ENCODE peak calls at places on chromosomes 1 and 21, in seven cellular contexts. G is left cardiac atrium; V is amniotic stem cell; X is stimulated activated CD4-positive, alpha-beta T cell treated with anti-CD3 and anti-CD28 coated beads, Interleukin-2, amount 100 ng/mL, for 48 hours; E is esophagus muscularis mucosa; L is ELF-1; F is adrenal gland. I is an unnamed sample.

GRCh38 chr1:26483980-26484379 is 11.7 kb downstream of the HMGN2 start:
- DNase-seq in E (no peak), X (no peak), V (no peak), F (no peak), L (no peak), G (no peak), I (no peak)

GRCh38 chr1:9700340-9700739 is 48.8 kb downstream of the PIK3CD start:
- DNase-seq in V (peak; percentile 66), X (no peak), F (no peak), E (no peak), L (no peak), G (no peak), I (no peak)

GRCh38 chr1:48073773-48074172 is 76.6 kb upstream of the TRABD2B start:
- DNase-seq in L (no peak), X (no peak), E (no peak), G (no peak), V (no peak), F (no peak), I (no peak)

GRCh38 chr1:110298991-110299390 is 40.2 kb upstream of the RBM15 start:
- DNase-seq in E (no peak), G (no peak), F (peak; percentile 28), X (no peak), L (no peak), V (no peak), I (no peak)

GRCh38 chr1:54967372-54967771 is 13.1 kb upstream of the TMEM61 start:
- DNase-seq in G (no peak), X (no peak), E (no peak), L (no peak), V (no peak), F (no peak), I (no peak)

GRCh38 chr1:8809342-8809736 is 8.1 kb downstream of the RERE start:
- DNase-seq in F (no peak), G (no peak), V (no peak), E (no peak), L (no peak), X (no peak), I (no peak)

GRCh38 chr21:41403966-41404365 is 22.1 kb upstream of the MX1 start:
- DNase-seq in X (no peak), V (no peak), L (no peak), E (no peak), G (no peak), F (peak; percentile 28), I (no peak)

GRCh38 chr1:223775711-223776074 is 63.4 kb downstream of the CAPN2 start:
- DNase-seq in E (no peak), V (no peak), L (no peak), G (no peak), F (no peak), X (no peak), I (no peak)

GRCh38 chr1:201933840-201934430 is 12.4 kb downstream of the LMOD1 start:
- DNase-seq in X (no peak), G (no peak), E (no peak), F (no peak), V (no peak), L (no peak), I (no peak)

GRCh38 chr1:232511172-232511571 is 118.8 kb downstream of the SIPA1L2 start:
- DNase-seq in G (no peak), X (no peak), V (no peak), E (no peak), F (no peak), L (no peak), I (no peak)

GRCh38 chr1:164611754-164612642 is 53.0 kb downstream of the PBX1 start:
- DNase-seq in V (peak; percentile 42), G (no peak), L (peak; percentile 84), X (no peak), E (no peak), F (peak; percentile 68), I (peak; percentile 75)

GRCh38 chr1:56330400-56331026 is 248.8 kb downstream of the PLPP3 start:
- DNase-seq in X (no peak), V (peak; percentile 12), F (no peak), G (no peak), E (no peak), L (no peak), I (no peak)

GRCh38 chr1:20080441-20081330 is 10.7 kb downstream of the PLA2G5 start:
- DNase-seq in F (no peak), G (no peak), E (no peak), V (no peak), X (no peak), L (peak; percentile 11), I (no peak)

GRCh38 chr1:107776898-107777663 is 187.9 kb downstream of the VAV3 start:
- DNase-seq in E (no peak), L (no peak), V (no peak), F (no peak), G (no peak), X (no peak), I (no peak)

GRCh38 chr1:10761503-10762152 is 34.8 kb downstream of the CASZ1 start:
- DNase-seq in E (no peak), L (no peak), F (no peak), G (no peak), X (no peak), V (no peak), I (peak; percentile 68)

GRCh38 chr1:235595079-235595478 is 54.5 kb downstream of the GNG4 start:
- DNase-seq in V (no peak), F (no peak), E (no peak), L (no peak), X (no peak), G (no peak), I (no peak)

GRCh38 chr21:42539931-42540343 is 26.3 kb downstream of the SLC37A1 start:
- DNase-seq in F (peak; percentile 45), V (no peak), X (no peak), G (peak; percentile 7), E (no peak), L (peak; percentile 44), I (no peak)

GRCh38 chr1:19013826-19014548 is 57.5 kb upstream of the IFFO2 start:
- DNase-seq in G (no peak), X (no peak), E (no peak), V (no peak), L (no peak), F (peak; percentile 44), I (peak; percentile 58)

GRCh38 chr1:22259581-22260282 is 116.8 kb upstream of the WNT4 start:
- DNase-seq in X (no peak), G (no peak), F (peak; percentile 62), V (no peak), L (peak; percentile 59), E (no peak), I (peak; percentile 64)